ENCODE peak calls at places on chromosomes 1 and 21, in nine cellular contexts. L, M, J, E, A, B, H, G and C are unnamed samples.

GRCh38 chr1:233386336-233386735 is 58.8 kb downstream of the MAP3K21 start:
- DNase-seq in L (no peak), M (no peak), J (no peak), E (no peak), A (no peak), B (no peak), H (no peak), G (no peak), C (no peak)

GRCh38 chr1:211959221-211959620 is 76.1 kb downstream of the INTS7 start:
- DNase-seq in L (no peak), M (no peak), J (no peak), E (no peak), A (no peak), B (no peak), H (no peak), G (no peak), C (no peak)

GRCh38 chr1:87279201-87279860 is 49.3 kb upstream of the LMO4 start:
- DNase-seq in L (no peak), M (no peak), J (no peak), E (no peak), A (peak), B (no peak), H (no peak), G (no peak), C (no peak)

GRCh38 chr21:28971171-28971570 is 21.5 kb downstream of the LTN1 start:
- DNase-seq in L (no peak), M (no peak), J (no peak), E (no peak), A (no peak), B (no peak), H (no peak), G (no peak), C (no peak)

GRCh38 chr1:234781241-234782056 is 171.5 kb upstream of the IRF2BP2 start:
- DNase-seq in L (peak), M (peak), J (no peak), E (no peak), A (peak), B (peak), H (peak), G (peak), C (no peak)

GRCh38 chr1:160496334-160496733 is 26.7 kb downstream of the SLAMF6 start:
- DNase-seq in L (no peak), M (no peak), J (no peak), E (no peak), A (no peak), B (no peak), H (no peak), G (no peak), C (no peak)

GRCh38 chr1:59736744-59737143 is 78.0 kb upstream of the HOOK1 start:
- DNase-seq in L (no peak), M (no peak), J (no peak), E (no peak), A (no peak), B (no peak), H (peak), G (no peak), C (no peak)

GRCh38 chr1:3470650-3471355 is 16.3 kb downstream of the ARHGEF16 start:
- DNase-seq in L (no peak), M (no peak), J (no peak), E (peak), A (peak), B (no peak), H (no peak), G (no peak), C (no peak)

GRCh38 chr1:212415107-212415841 is 588 bp upstream of the PACC1 start:
- DNase-seq in L (no peak), M (peak), J (no peak), E (no peak), A (no peak), B (no peak), H (no peak), G (no peak), C (no peak)

GRCh38 chr1:103125219-103125618 is 16.9 kb upstream of the COL11A1 start:
- DNase-seq in L (no peak), M (no peak), J (no peak), E (no peak), A (no peak), B (no peak), H (no peak), G (no peak), C (no peak)

GRCh38 chr1:19483261-19483660 is 2.1 kb downstream of the CAPZB start:
- DNase-seq in L (no peak), M (no peak), J (no peak), E (no peak), A (no peak), B (no peak), H (no peak), G (no peak), C (no peak)

GRCh38 chr1:175783126-175783722 is 39.8 kb upstream of the TNR start:
- DNase-seq in L (no peak), M (no peak), J (no peak), E (no peak), A (no peak), B (peak), H (peak), G (no peak), C (peak)

GRCh38 chr1:212463565-212464270 is 31.0 kb downstream of the NENF start:
- DNase-seq in L (no peak), M (no peak), J (no peak), E (no peak), A (no peak), B (no peak), H (no peak), G (no peak), C (no peak)

GRCh38 chr1:202084791-202085681 is 37.7 kb upstream of the GPR37L1 start:
- DNase-seq in L (no peak), M (no peak), J (no peak), E (no peak), A (no peak), B (no peak), H (no peak), G (no peak), C (no peak)

GRCh38 chr1:201345081-201345355 is 32.5 kb downstream of the TNNT2 start:
- DNase-seq in L (no peak), M (no peak), J (no peak), E (no peak), A (peak), B (no peak), H (no peak), G (no peak), C (no peak)

GRCh38 chr1:208731976-208732821 is 488.0 kb upstream of the PLXNA2 start:
- DNase-seq in L (no peak), M (no peak), J (peak), E (no peak), A (no peak), B (peak), H (no peak), G (no peak), C (no peak)

GRCh38 chr1:183279835-183280234 is 93.8 kb downstream of the LAMC2 start:
- DNase-seq in L (peak), M (no peak), J (no peak), E (no peak), A (peak), B (no peak), H (no peak), G (no peak), C (peak)

GRCh38 chr1:19936061-19936750 is 12.8 kb upstream of the PLA2G2E start:
- DNase-seq in L (no peak), M (no peak), J (no peak), E (no peak), A (no peak), B (no peak), H (no peak), G (no peak), C (no peak)

GRCh38 chr1:210239295-210240155 is 6.9 kb downstream of the SERTAD4 start:
- DNase-seq in L (no peak), M (no peak), J (no peak), E (no peak), A (no peak), B (peak), H (no peak), G (peak), C (peak)

GRCh38 chr21:28429161-28429560 is 563.5 kb downstream of the LTN1 start:
- DNase-seq in L (no peak), M (no peak), J (no peak), E (no peak), A (no peak), B (no peak), H (no peak), G (no peak), C (no peak)

GRCh38 chr21:42111811-42112210 is 40.7 kb downstream of the UMODL1 start:
- DNase-seq in L (no peak), M (no peak), J (no peak), E (no peak), A (no peak), B (no peak), H (no peak), G (no peak), C (no peak)

GRCh38 chr1:223339861-223340260 is 24.1 kb downstream of the SUSD4 start:
- DNase-seq in L (no peak), M (no peak), J (no peak), E (no peak), A (no peak), B (no peak), H (peak), G (no peak), C (no peak)

GRCh38 chr1:178684542-178685000 is 40.5 kb upstream of the RALGPS2 start:
- DNase-seq in L (no peak), M (no peak), J (no peak), E (no peak), A (no peak), B (peak), H (no peak), G (peak), C (peak)

GRCh38 chr1:201419737-201420607 is 1.6 kb downstream of the TNNI1 start:
- DNase-seq in L (no peak), M (no peak), J (no peak), E (no peak), A (peak), B (no peak), H (no peak), G (no peak), C (no peak)

GRCh38 chr1:53580009-53580400 is 120.8 kb downstream of the DMRTB1 start:
- DNase-seq in L (no peak), M (no peak), J (no peak), E (no peak), A (no peak), B (no peak), H (peak), G (no peak), C (no peak)

GRCh38 chr1:32972814-32973428 is 8.3 kb upstream of the RNF19B start:
- DNase-seq in L (no peak), M (no peak), J (no peak), E (peak), A (peak), B (peak), H (peak), G (no peak), C (no peak)

GRCh38 chr1:238951809-238952208 is 434.6 kb upstream of the CHRM3 start:
- DNase-seq in L (no peak), M (no peak), J (no peak), E (no peak), A (no peak), B (no peak), H (no peak), G (no peak), C (no peak)

GRCh38 chr1:212498243-212498642 is 65.5 kb downstream of the NENF start:
- DNase-seq in L (no peak), M (no peak), J (no peak), E (no peak), A (no peak), B (no peak), H (no peak), G (no peak), C (peak)

GRCh38 chr21:38420140-38420539 is 78.1 kb downstream of the ERG start:
- DNase-seq in L (no peak), M (no peak), J (no peak), E (no peak), A (no peak), B (no peak), H (no peak), G (no peak), C (no peak)

GRCh38 chr1:229228522-229228921 is 42.4 kb upstream of the RAB4A start:
- DNase-seq in L (no peak), M (no peak), J (no peak), E (no peak), A (no peak), B (no peak), H (peak), G (no peak), C (no peak)

GRCh38 chr1:116259665-116260064 is 113.4 kb upstream of the ATP1A1 start:
- DNase-seq in L (no peak), M (no peak), J (no peak), E (no peak), A (no peak), B (no peak), H (no peak), G (no peak), C (no peak)

GRCh38 chr1:110004583-110004982 is 20.0 kb downstream of the AHCYL1 start:
- DNase-seq in L (no peak), M (no peak), J (no peak), E (no peak), A (no peak), B (no peak), H (no peak), G (no peak), C (no peak)

GRCh38 chr1:9927259-9927658 is 15.9 kb downstream of the LZIC start:
- DNase-seq in L (no peak), M (no peak), J (no peak), E (no peak), A (no peak), B (no peak), H (no peak), G (no peak), C (no peak)

GRCh38 chr1:6603424-6603850 is 768 bp upstream of the KLHL21 start:
- DNase-seq in L (no peak), M (peak), J (no peak), E (peak), A (peak), B (peak), H (peak), G (no peak), C (no peak)

GRCh38 chr21:31892686-31893085 is 19.9 kb downstream of the HUNK start:
- DNase-seq in L (no peak), M (no peak), J (no peak), E (no peak), A (no peak), B (no peak), H (peak), G (no peak), C (no peak)

GRCh38 chr1:10651793-10652192 is 144.7 kb downstream of the CASZ1 start:
- DNase-seq in L (no peak), M (no peak), J (no peak), E (no peak), A (no peak), B (no peak), H (no peak), G (no peak), C (no peak)

GRCh38 chr21:42534361-42534900 is 20.8 kb downstream of the SLC37A1 start:
- DNase-seq in L (peak), M (no peak), J (no peak), E (no peak), A (peak), B (no peak), H (peak), G (no peak), C (no peak)

GRCh38 chr1:4650486-4650885 is 3.9 kb upstream of the AJAP1 start:
- DNase-seq in L (no peak), M (no peak), J (no peak), E (no peak), A (no peak), B (no peak), H (no peak), G (peak), C (peak)

GRCh38 chr21:28674807-28675206 is 317.9 kb downstream of the LTN1 start:
- DNase-seq in L (no peak), M (no peak), J (no peak), E (no peak), A (no peak), B (no peak), H (no peak), G (no peak), C (no peak)

GRCh38 chr21:45550552-45551210 is 8.4 kb upstream of the SLC19A1 start:
- DNase-seq in L (peak), M (no peak), J (peak), E (peak), A (peak), B (no peak), H (peak), G (no peak), C (no peak)
- TF ChIP-seq POLR2A in L (no peak), M (no peak), J (peak), E (no peak), A (no peak), B (no peak), H (no peak), G (no peak), C (no peak)

GRCh38 chr1:100683448-100684349 is 35.8 kb upstream of the VCAM1 start:
- DNase-seq in L (no peak), M (no peak), J (peak), E (no peak), A (no peak), B (peak), H (no peak), G (no peak), C (no peak)
- TF ChIP-seq POLR2A in L (no peak), M (no peak), J (no peak), E (no peak), A (no peak), B (no peak), H (no peak), G (no peak), C (no peak)

DNA sequence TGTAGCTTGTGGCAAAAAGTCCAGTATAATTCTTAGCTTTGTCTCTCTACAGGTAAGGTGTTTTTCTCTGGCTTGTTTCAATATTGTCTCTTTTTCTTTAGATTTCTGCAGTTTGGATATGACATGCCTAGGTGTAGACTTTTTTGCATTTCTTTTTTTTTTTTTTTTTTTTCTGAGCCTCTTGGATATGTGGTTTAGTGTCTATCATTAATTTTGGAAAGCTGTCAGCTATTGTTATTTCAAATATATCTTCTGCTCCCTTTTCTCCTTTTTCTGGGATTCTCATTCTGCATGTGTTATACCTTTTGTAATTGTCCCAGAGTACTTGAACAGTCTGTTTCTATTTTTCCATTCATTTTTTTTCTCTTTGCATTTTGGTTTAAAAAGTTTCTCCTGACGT is 243.2 kb downstream of the DSCAM start:
- DNase-seq in L (no peak), M (no peak), J (no peak), E (no peak), A (no peak), B (no peak), H (no peak), G (no peak), C (no peak)
- TF ChIP-seq POLR2A in L (no peak), M (no peak), J (no peak), E (no peak), A (no peak), B (no peak), H (no peak), G (no peak), C (no peak)

DNA sequence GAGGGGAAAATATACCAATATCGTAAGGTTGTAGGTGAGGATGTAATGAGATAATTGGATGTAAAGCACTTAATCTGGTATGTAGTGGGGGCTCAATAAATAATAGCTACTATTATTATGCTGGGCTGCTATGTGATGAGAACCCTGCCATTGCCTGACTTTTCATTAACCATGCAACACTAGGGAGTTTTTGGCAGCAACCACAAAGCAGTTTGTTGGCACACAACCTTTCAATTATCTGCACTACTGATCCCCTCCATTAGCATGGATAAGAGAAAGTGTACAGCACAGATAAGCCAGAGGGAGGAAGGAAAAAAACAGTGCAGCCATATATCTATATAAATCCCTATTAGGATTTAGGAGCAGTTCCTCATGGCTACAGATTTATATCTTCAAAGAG is 498.4 kb downstream of the NUF2 start:
- DNase-seq in L (no peak), M (no peak), J (no peak), E (no peak), A (no peak), B (no peak), H (no peak), G (no peak), C (no peak)
- TF ChIP-seq POLR2A in L (no peak), M (no peak), J (no peak), E (no peak), A (no peak), B (no peak), H (no peak), G (no peak), C (no peak)

GRCh38 chr1:193402032-193402431 is 215.6 kb upstream of the B3GALT2 start:
- DNase-seq in L (no peak), M (no peak), J (no peak), E (no peak), A (no peak), B (no peak), H (no peak), G (no peak), C (no peak)
- TF ChIP-seq POLR2A in L (no peak), M (no peak), J (no peak), E (no peak), A (no peak), B (no peak), H (no peak), G (no peak), C (no peak)

DNA sequence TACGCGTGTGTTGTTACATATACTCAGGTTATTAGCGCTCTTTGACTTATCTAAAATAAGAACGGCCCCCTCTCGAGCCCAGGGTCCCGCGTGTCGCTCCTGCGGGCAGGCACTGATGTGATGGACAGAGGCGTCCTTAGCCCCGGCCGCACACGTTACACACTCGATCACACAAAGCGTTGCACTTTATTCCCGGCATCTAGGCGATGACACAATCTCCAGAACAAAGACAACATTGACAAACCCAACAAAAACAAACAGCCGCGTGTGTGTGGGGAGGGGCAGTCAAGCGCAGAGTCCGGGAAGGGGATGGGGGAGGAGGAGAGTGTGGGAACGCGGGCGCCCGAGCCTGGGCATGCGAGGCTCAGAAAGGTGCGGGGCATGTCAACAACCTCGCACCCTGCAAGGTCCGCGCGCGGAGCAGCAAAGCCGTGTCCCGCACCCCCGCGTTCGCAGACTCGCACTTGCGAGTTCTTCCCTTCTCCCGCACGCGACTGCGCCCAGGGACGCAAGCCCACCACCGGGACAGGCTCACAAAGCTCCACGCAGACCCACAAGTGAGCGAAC is 488 bp upstream of the EFNA1 start:
- DNase-seq in L (peak), M (peak), J (no peak), E (peak), A (peak), B (peak), H (peak), G (no peak), C (no peak)
- TF ChIP-seq POLR2A in L (peak), M (no peak), J (no peak), E (no peak), A (no peak), B (no peak), H (no peak), G (no peak), C (no peak)

DNA sequence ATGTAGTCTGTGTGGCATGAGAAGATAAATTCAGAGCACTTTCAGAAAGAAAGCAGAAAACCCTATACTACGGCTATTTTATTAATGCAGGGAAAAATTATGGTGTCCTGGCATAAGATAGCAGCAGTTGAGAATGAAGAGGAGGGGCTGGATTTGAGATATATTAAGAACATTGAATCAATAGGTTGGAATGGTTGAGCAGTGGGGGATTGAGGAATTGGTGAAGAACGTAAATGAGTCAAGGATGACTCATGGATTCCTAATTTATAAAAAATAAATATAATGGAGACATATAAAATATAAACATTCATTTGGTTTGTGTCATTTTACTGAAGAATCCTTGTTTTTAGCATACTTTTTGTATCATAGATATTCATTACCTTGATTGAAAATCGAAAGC is 234.3 kb upstream of the ADAMTS5 start:
- DNase-seq in L (no peak), M (no peak), J (no peak), E (no peak), A (no peak), B (no peak), H (no peak), G (no peak), C (no peak)
- TF ChIP-seq POLR2A in L (no peak), M (no peak), J (no peak), E (no peak), A (no peak), B (no peak), H (no peak), G (no peak), C (no peak)